ENCODE peak calls at places on chromosomes 1 and 21, in seven cellular contexts. F is GM23248, N is neural progenitor cell, M is SK-N-SH, Z is PC-3, E is GM23338, K is HCT116. O is an unnamed sample.

GRCh38 chr1:117572546-117572945 is 33.3 kb upstream of the TENT5C start:
- DNase-seq in F (no peak), N (no peak), K (no peak), E (no peak), Z (no peak), M (no peak), O (no peak)

GRCh38 chr1:102336602-102337001 is 339.9 kb upstream of the OLFM3 start:
- DNase-seq in K (no peak), Z (no peak), F (no peak), E (no peak), M (no peak), N (no peak), O (no peak)

GRCh38 chr1:179303173-179303572 is 9.6 kb downstream of the SOAT1 start:
- DNase-seq in F (no peak), K (no peak), N (no peak), Z (no peak), E (no peak), M (no peak), O (no peak)

GRCh38 chr1:205286335-205286950 is 35.1 kb downstream of the NUAK2 start:
- DNase-seq in Z (peak; percentile 60), E (no peak), N (no peak), K (no peak), M (no peak), F (no peak), O (no peak)

GRCh38 chr1:71427066-71427465 is 346.2 kb upstream of the ZRANB2 start:
- DNase-seq in F (no peak), N (no peak), K (no peak), E (no peak), Z (no peak), M (no peak), O (no peak)

GRCh38 chr21:38917045-38917774 is 111.5 kb downstream of the ETS2 start:
- DNase-seq in Z (peak; percentile 82), E (no peak), K (no peak), N (no peak), M (no peak), F (no peak), O (no peak)

GRCh38 chr21:37737996-37738395 is 178.3 kb downstream of the KCNJ6 start:
- DNase-seq in F (no peak), K (no peak), N (no peak), Z (no peak), E (no peak), M (no peak), O (no peak)

GRCh38 chr1:110916669-110917306 is 43.8 kb downstream of the CD53 start:
- DNase-seq in F (peak; percentile 57), E (no peak), N (no peak), K (peak; percentile 22), M (no peak), Z (peak; percentile 72), O (peak; percentile 13)

GRCh38 chr1:229882621-229883020 is 184.4 kb upstream of the GALNT2 start:
- DNase-seq in K (no peak), F (no peak), N (no peak), E (no peak), Z (no peak), M (no peak), O (no peak)

GRCh38 chr1:202713110-202713509 is 2.9 kb upstream of the SYT2 start:
- DNase-seq in F (no peak), K (no peak), N (peak; percentile 35), M (no peak), Z (peak; percentile 78), E (no peak), O (peak; percentile 14)

GRCh38 chr1:57034713-57035112 is 68.9 kb upstream of the C8B start:
- DNase-seq in F (no peak), Z (no peak), M (no peak), E (no peak), K (no peak), N (no peak), O (no peak)

GRCh38 chr1:228276361-228276831 is 68.6 kb downstream of the OBSCN start:
- DNase-seq in N (no peak), F (peak; percentile 22), E (no peak), M (no peak), K (no peak), Z (no peak), O (no peak)

GRCh38 chr1:218397752-218398339 is 52.7 kb downstream of the TGFB2 start:
- DNase-seq in N (no peak), F (peak; percentile 84), K (no peak), M (no peak), E (no peak), Z (peak; percentile 83), O (peak; percentile 34)

GRCh38 chr1:157969693-157970485 is 23.6 kb upstream of the KIRREL1 start:
- DNase-seq in M (peak; percentile 44), E (peak; percentile 84), F (peak; percentile 91), K (peak; percentile 41), N (peak; percentile 72), Z (peak; percentile 95), O (peak; percentile 68)

GRCh38 chr1:5938068-5938740 is 54.0 kb downstream of the NPHP4 start:
- DNase-seq in E (no peak), Z (no peak), N (no peak), M (no peak), F (peak; percentile 89), K (no peak), O (no peak)

GRCh38 chr1:4433075-4433474 is 221.3 kb upstream of the AJAP1 start:
- DNase-seq in N (no peak), Z (no peak), M (no peak), F (no peak), E (no peak), K (no peak), O (no peak)

DNA sequence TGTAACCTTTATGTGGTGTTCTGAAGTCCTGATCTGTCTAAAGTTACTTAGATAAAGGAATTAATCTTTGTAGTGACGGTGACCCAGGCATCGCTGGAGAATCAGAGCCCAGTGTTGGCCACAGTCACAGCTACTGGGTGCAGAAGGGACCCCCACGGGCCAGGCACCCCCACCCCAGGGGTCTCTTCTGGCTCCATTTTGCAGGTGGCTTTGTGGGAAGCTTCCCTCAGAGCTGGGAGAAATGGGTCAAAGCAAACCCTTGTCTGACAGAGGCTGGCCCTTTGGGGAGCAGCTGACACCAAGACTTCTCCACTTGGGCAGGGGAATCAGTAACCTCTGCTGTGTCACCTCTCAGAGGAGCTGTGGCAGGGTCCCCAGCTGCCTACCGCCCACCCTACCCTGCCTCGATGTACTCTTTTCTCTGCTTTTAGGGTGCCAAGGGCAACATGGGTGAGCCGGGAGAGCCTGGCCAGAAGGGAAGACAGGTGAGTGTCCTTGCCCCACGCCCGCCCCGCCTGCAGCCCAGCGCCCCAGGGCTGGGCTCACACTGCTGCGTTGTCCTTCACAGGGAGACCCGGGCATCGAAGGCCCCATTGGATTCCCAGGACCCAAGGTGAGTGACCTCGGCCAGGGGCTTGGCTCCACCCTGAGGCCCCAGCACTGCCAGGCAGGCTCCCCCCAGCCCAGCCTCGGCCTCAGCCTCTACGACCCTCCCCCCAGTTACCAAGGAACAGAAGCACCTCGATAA is 17.7 kb downstream of the COL6A2 start:
- DNase-seq in K (no peak), F (no peak), Z (no peak), N (no peak), M (peak; percentile 21), E (no peak), O (no peak)
- TF ChIP-seq EZH2phosphoT487 in K (no peak), F (no peak), Z (no peak), N (no peak), M (no peak), E (no peak), O (no peak)

GRCh38 chr1:89812992-89813391 is 7.8 kb upstream of the LRRC8D start:
- DNase-seq in E (no peak), F (peak; percentile 72), Z (no peak), K (no peak), N (no peak), M (no peak), O (peak; percentile 52)
- TF ChIP-seq EZH2phosphoT487 in E (no peak), F (no peak), Z (no peak), K (no peak), N (no peak), M (no peak), O (no peak)

GRCh38 chr1:12272770-12273169 is 42.9 kb downstream of the VPS13D start:
- DNase-seq in E (no peak), N (no peak), M (no peak), K (no peak), F (no peak), Z (peak; percentile 16), O (no peak)

GRCh38 chr1:12278998-12279397 is 49.2 kb downstream of the VPS13D start:
- DNase-seq in M (no peak), E (no peak), F (no peak), Z (no peak), N (no peak), K (no peak), O (no peak)

GRCh38 chr1:12276225-12276624 is 46.4 kb downstream of the VPS13D start:
- DNase-seq in F (peak; percentile 3), M (peak; percentile 7), Z (peak; percentile 53), K (no peak), N (peak; percentile 73), E (peak; percentile 82), O (peak; percentile 42)

GRCh38 chr1:12271033-12271432 is 41.2 kb downstream of the VPS13D start:
- DNase-seq in F (no peak), E (no peak), Z (no peak), M (no peak), K (no peak), N (no peak), O (no peak)

DNA sequence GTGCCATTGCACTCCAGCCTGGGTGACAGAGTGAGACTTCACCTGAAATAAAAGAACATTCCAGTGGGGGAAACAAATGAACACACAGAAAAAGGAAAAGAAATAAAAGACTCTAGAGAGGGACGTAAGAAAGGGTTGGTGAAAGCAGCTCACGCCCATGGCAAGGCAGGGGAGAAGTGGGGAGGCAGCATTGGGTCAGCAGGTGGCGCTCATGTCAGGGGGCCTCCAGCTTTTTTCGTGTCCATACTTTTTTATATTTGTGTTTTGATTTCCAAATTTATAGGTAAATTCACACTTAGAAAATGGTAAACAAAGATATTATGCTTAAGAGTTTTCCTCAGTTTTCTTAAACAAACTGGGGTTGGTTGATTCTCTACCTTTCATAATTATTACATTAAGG is 45.5 kb downstream of the VPS13D start:
- DNase-seq in E (peak; percentile 74), K (no peak), Z (peak; percentile 37), F (peak; percentile 57), N (peak; percentile 59), M (peak; percentile 37), O (peak; percentile 39)
- TF ChIP-seq EZH2phosphoT487 in E (no peak), K (no peak), Z (no peak), F (no peak), N (no peak), M (no peak), O (no peak)

DNA sequence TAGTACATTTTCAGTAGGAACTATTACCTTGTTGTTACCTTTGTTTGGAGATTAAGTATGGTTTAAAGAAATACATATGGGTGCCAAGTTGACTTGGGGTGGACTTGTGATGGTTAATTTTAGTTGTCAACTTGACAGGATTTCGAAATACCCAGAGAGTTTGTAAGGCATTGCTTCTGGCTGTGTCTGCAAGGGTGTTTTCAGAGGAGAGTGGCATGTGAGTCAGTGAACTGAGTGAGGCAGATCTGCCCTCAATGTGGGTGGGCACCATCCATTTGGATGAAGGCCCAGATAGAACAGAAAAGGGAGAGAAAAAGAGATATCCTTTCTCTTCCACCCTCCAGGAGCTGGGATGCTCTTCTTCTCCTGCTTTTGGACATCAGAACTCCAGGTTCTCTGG is 315.5 kb downstream of the GPATCH2 start:
- DNase-seq in Z (peak; percentile 48), F (peak; percentile 19), N (no peak), M (no peak), E (no peak), K (no peak), O (no peak)
- TF ChIP-seq EZH2phosphoT487 in Z (no peak), F (no peak), N (no peak), M (no peak), E (no peak), K (no peak), O (no peak)

O was measured in hepatocyte.